ENCODE peak calls at places on chromosome 6, in six cellular contexts. G is left cardiac atrium, R is fibroblast of mammary gland, L is endothelial cell, W is nephron progenitor cell, Z is BE2C. J is an unnamed sample.

GRCh38 chr6:14670806-14671205 is 553.2 kb downstream of the CD83 start:
- DNase-seq in G (no peak), R (peak), L (no peak), W (no peak), Z (no peak), J (no peak)

GRCh38 chr6:137414599-137414998 is 79.6 kb downstream of the OLIG3 start:
- DNase-seq in G (no peak), R (no peak), L (no peak), W (no peak), Z (no peak), J (no peak)

GRCh38 chr6:153662982-153663381 is 376.1 kb upstream of the OPRM1 start:
- DNase-seq in G (no peak), R (no peak), L (no peak), W (no peak), Z (no peak), J (no peak)

GRCh38 chr6:111033628-111034289 is 51.9 kb downstream of the RPF2 start:
- DNase-seq in G (no peak), R (no peak), L (no peak), W (no peak), Z (no peak), J (no peak)

GRCh38 chr6:6806793-6807518 is 218.4 kb downstream of the LY86 start:
- DNase-seq in G (peak), R (no peak), L (no peak), W (no peak), Z (no peak), J (no peak)

GRCh38 chr6:84422380-84422968 is 195.0 kb upstream of the CEP162 start:
- DNase-seq in G (peak), R (peak), L (peak), W (peak), Z (peak), J (no peak)

GRCh38 chr6:45838486-45838885 is 177.2 kb downstream of the CLIC5 start:
- DNase-seq in G (no peak), R (no peak), L (no peak), W (no peak), Z (no peak), J (no peak)

GRCh38 chr6:36073587-36073986 is 46.0 kb downstream of the MAPK14 start:
- DNase-seq in G (no peak), R (no peak), L (no peak), W (no peak), Z (no peak), J (no peak)

GRCh38 chr6:148240463-148240845 is 102.2 kb upstream of the SASH1 start:
- DNase-seq in G (peak), R (peak), L (no peak), W (no peak), Z (no peak), J (no peak)

GRCh38 chr6:47479156-47479541 is 1.6 kb downstream of the CD2AP start:
- DNase-seq in G (no peak), R (peak), L (no peak), W (no peak), Z (no peak), J (no peak)

GRCh38 chr6:44044940-44045671 is 82.1 kb downstream of the MRPL14 start:
- DNase-seq in G (no peak), R (no peak), L (no peak), W (no peak), Z (no peak), J (no peak)

GRCh38 chr6:11120273-11121005 is 8.9 kb upstream of the ERVFRD-1 start:
- DNase-seq in G (no peak), R (peak), L (no peak), W (no peak), Z (no peak), J (no peak)

GRCh38 chr6:24802271-24803059 is 3.7 kb upstream of the ARMH2 start:
- DNase-seq in G (no peak), R (peak), L (no peak), W (no peak), Z (no peak), J (no peak)

GRCh38 chr6:53313784-53314382 is 34.9 kb downstream of the ELOVL5 start:
- DNase-seq in G (no peak), R (peak), L (no peak), W (no peak), Z (no peak), J (no peak)

GRCh38 chr6:114092943-114093342 is 122.0 kb upstream of the HDAC2 start:
- DNase-seq in G (no peak), R (no peak), L (no peak), W (no peak), Z (no peak), J (no peak)

GRCh38 chr6:43625393-43625992 is 3.6 kb downstream of the GTPBP2 start:
- DNase-seq in G (no peak), R (no peak), L (no peak), W (no peak), Z (no peak), J (no peak)

GRCh38 chr6:1624848-1625341 is 15.2 kb downstream of the FOXC1 start:
- DNase-seq in G (peak), R (no peak), L (peak), W (peak), Z (peak), J (no peak)

GRCh38 chr6:170189236-170189635 is 101.6 kb downstream of the DLL1 start:
- DNase-seq in G (no peak), R (no peak), L (no peak), W (no peak), Z (no peak), J (no peak)